ENCODE peak calls at places on chromosomes 2 and 18, in four cellular contexts. V is HepG2, U is H1, C is K562. Q is an unnamed sample.
A peak's percentile ranks its signal among the peaks of the same experiment; 100 is the strongest.

GRCh38 chr2:38377501-38378258 is 607 bp upstream of the ATL2 start:
- DNase-seq in V (peak; percentile 42), C (no peak), U (no peak), Q (peak; percentile 75)

GRCh38 chr2:109217362-109218086 is 88.5 kb downstream of the SH3RF3 start:
- DNase-seq in C (no peak), V (no peak), U (no peak), Q (peak; percentile 100)

GRCh38 chr2:10864888-10865551 is 46.7 kb upstream of the KCNF1 start:
- DNase-seq in U (no peak), C (no peak), V (no peak), Q (no peak)

GRCh38 chr2:184523732-184524131 is 74.6 kb upstream of the ZNF804A start:
- DNase-seq in C (no peak), V (no peak), U (no peak), Q (no peak)

GRCh38 chr2:128321421-128321775 is 2.7 kb upstream of the HS6ST1 start:
- DNase-seq in C (no peak), U (no peak), V (no peak), Q (no peak)

GRCh38 chr18:77086656-77087390 is 45.8 kb downstream of the MBP start:
- DNase-seq in C (no peak), V (no peak), U (no peak), Q (no peak)

GRCh38 chr2:177666408-177666807 is 273.8 kb downstream of the AGPS start:
- DNase-seq in V (no peak), U (no peak), C (no peak), Q (peak; percentile 1)

GRCh38 chr2:206164261-206164862 is 4.7 kb downstream of the EEF1B2 start:
- DNase-seq in V (peak; percentile 34), U (no peak), C (no peak), Q (peak; percentile 41)

GRCh38 chr2:109364212-109364611 is 235.2 kb downstream of the SH3RF3 start:
- DNase-seq in C (no peak), U (no peak), V (no peak), Q (peak; percentile 57)

GRCh38 chr18:63325086-63325686 is 5.6 kb upstream of the BCL2 start:
- DNase-seq in U (no peak), V (no peak), C (no peak), Q (no peak)
- H3K9ac ChIP-seq in U (no peak overlapping the region), V (no peak overlapping the region), C (no peak overlapping the region), Q (no peak overlapping the region)

GRCh38 chr2:132632000-132632649 is 37.9 kb downstream of the LYPD1 start:
- DNase-seq in C (no peak), U (no peak), V (peak; percentile 67), Q (peak; percentile 6)
- TF ChIP-seq MAFK in C (no peak), U (no peak), V (no peak), Q (no peak)

GRCh38 chr2:106097370-106098000 is 96.6 kb downstream of the UXS1 start:
- DNase-seq in U (no peak), C (no peak), V (no peak), Q (no peak)
- TF ChIP-seq RFX5 in U (no peak), C (no peak), V (no peak), Q (no peak)

GRCh38 chr2:66840321-66841014 is 405.5 kb downstream of the MEIS1 start:
- DNase-seq in V (no peak), U (no peak), C (no peak), Q (peak; percentile 75)

GRCh38 chr2:66849128-66849527 is 414.2 kb downstream of the MEIS1 start:
- DNase-seq in V (no peak), U (no peak), C (no peak), Q (no peak)

GRCh38 chr2:66843856-66844255 is 408.9 kb downstream of the MEIS1 start:
- DNase-seq in C (no peak), U (no peak), V (no peak), Q (no peak)

GRCh38 chr2:66846887-66847286 is 412.0 kb downstream of the MEIS1 start:
- DNase-seq in V (peak; percentile 12), C (no peak), U (no peak), Q (no peak)

GRCh38 chr2:66845307-66845706 is 410.4 kb downstream of the MEIS1 start:
- DNase-seq in C (no peak), U (no peak), V (no peak), Q (peak; percentile 35)
- H3K9ac ChIP-seq in C (no peak overlapping the region), U (no peak overlapping the region), V (no peak overlapping the region), Q (no peak overlapping the region)